ENCODE peak calls at places on chromosomes 5 and 9, in five cellular contexts. One of them, this sample, is unnamed.

GRCh38 chr9:272251-273213 is 57.9 kb downstream of the DOCK8 start:
- DNase-seq in transverse colon: peak; percentile 60
- DNase-seq in GM06990: peak; percentile 75
- DNase-seq in ascending aorta: peak; percentile 71
- DNase-seq in stomach: peak; percentile 41
- DNase-seq in this sample: no peak

GRCh38 chr9:110545705-110546104 is 33.8 kb downstream of the SVEP1 start:
- DNase-seq in transverse colon: no peak
- DNase-seq in GM06990: no peak
- DNase-seq in ascending aorta: no peak
- DNase-seq in stomach: no peak
- DNase-seq in this sample: no peak

GRCh38 chr9:33263936-33264472 is 504 bp downstream of the BAG1 start:
- DNase-seq in transverse colon: peak; percentile 59
- DNase-seq in GM06990: no peak
- DNase-seq in ascending aorta: peak; percentile 73
- DNase-seq in stomach: peak; percentile 50
- DNase-seq in this sample: peak; percentile 46

GRCh38 chr5:98109561-98110006 is 663.9 kb upstream of the RGMB start:
- DNase-seq in transverse colon: no peak
- DNase-seq in GM06990: no peak
- DNase-seq in ascending aorta: no peak
- DNase-seq in stomach: no peak
- DNase-seq in this sample: no peak

GRCh38 chr9:71273613-71274012 is 152.2 kb upstream of the TRPM3 start:
- DNase-seq in transverse colon: no peak
- DNase-seq in GM06990: no peak
- DNase-seq in ascending aorta: no peak
- DNase-seq in stomach: no peak
- DNase-seq in this sample: no peak

GRCh38 chr9:76905984-76906861 is at the start of gene PRUNE2:
- DNase-seq in transverse colon: peak; percentile 87
- DNase-seq in GM06990: peak; percentile 54
- DNase-seq in ascending aorta: peak; percentile 95
- DNase-seq in stomach: peak; percentile 52
- DNase-seq in this sample: peak; percentile 76

GRCh38 chr5:120919017-120919416 is 454.9 kb downstream of the PRR16 start:
- DNase-seq in transverse colon: no peak
- DNase-seq in GM06990: no peak
- DNase-seq in ascending aorta: no peak
- DNase-seq in stomach: no peak
- DNase-seq in this sample: no peak

GRCh38 chr5:137448868-137449267 is 50.3 kb downstream of the SPOCK1 start:
- DNase-seq in transverse colon: no peak
- DNase-seq in GM06990: no peak
- DNase-seq in ascending aorta: no peak
- DNase-seq in stomach: no peak
- DNase-seq in this sample: no peak

GRCh38 chr5:138177936-138178515 is 404 bp downstream of the BRD8 start:
- DNase-seq in transverse colon: peak; percentile 39
- DNase-seq in GM06990: no peak
- DNase-seq in ascending aorta: no peak
- DNase-seq in stomach: peak; percentile 31
- DNase-seq in this sample: peak; percentile 40

GRCh38 chr9:129109952-129110739 is 447 bp downstream of the CRAT start:
- DNase-seq in transverse colon: peak; percentile 32
- DNase-seq in GM06990: no peak
- DNase-seq in ascending aorta: peak; percentile 80
- DNase-seq in stomach: no peak
- DNase-seq in this sample: peak; percentile 32

GRCh38 chr5:169731221-169731620 is 94.1 kb downstream of the DOCK2 start:
- DNase-seq in transverse colon: no peak
- DNase-seq in GM06990: no peak
- DNase-seq in ascending aorta: no peak
- DNase-seq in stomach: no peak
- DNase-seq in this sample: no peak

GRCh38 chr5:167513383-167513782 is 778.1 kb upstream of the WWC1 start:
- DNase-seq in transverse colon: no peak
- DNase-seq in GM06990: no peak
- DNase-seq in ascending aorta: no peak
- DNase-seq in stomach: no peak
- DNase-seq in this sample: no peak

GRCh38 chr5:102090770-102091169 is 205.3 kb downstream of the SLCO4C1 start:
- DNase-seq in transverse colon: no peak
- DNase-seq in GM06990: no peak
- DNase-seq in ascending aorta: no peak
- DNase-seq in stomach: no peak
- DNase-seq in this sample: peak; percentile 14

GRCh38 chr5:956941-957729 is 51.5 kb upstream of the NKD2 start:
- DNase-seq in transverse colon: no peak
- DNase-seq in GM06990: peak; percentile 37
- DNase-seq in ascending aorta: no peak
- DNase-seq in stomach: no peak
- DNase-seq in this sample: peak; percentile 12

GRCh38 chr5:165119175-165119574 is 1613.8 kb downstream of the MAT2B start:
- DNase-seq in transverse colon: no peak
- DNase-seq in GM06990: no peak
- DNase-seq in ascending aorta: no peak
- DNase-seq in stomach: no peak
- DNase-seq in this sample: no peak

GRCh38 chr5:95595289-95595931 is 24.5 kb upstream of the GPR150 start:
- DNase-seq in transverse colon: no peak
- DNase-seq in GM06990: no peak
- DNase-seq in ascending aorta: no peak
- DNase-seq in stomach: no peak
- DNase-seq in this sample: no peak

GRCh38 chr5:154865466-154866184 is 7.2 kb downstream of the CNOT8 start:
- DNase-seq in transverse colon: no peak
- DNase-seq in GM06990: no peak
- DNase-seq in ascending aorta: no peak
- DNase-seq in stomach: no peak
- DNase-seq in this sample: no peak

GRCh38 chr9:125761685-125762084 is 14.5 kb downstream of the PBX3 start:
- DNase-seq in transverse colon: no peak
- DNase-seq in GM06990: no peak
- DNase-seq in ascending aorta: no peak
- DNase-seq in stomach: no peak
- DNase-seq in this sample: no peak

GRCh38 chr5:79255786-79256557 is 20.0 kb downstream of the JMY start:
- DNase-seq in transverse colon: peak; percentile 20
- DNase-seq in GM06990: peak; percentile 33
- DNase-seq in ascending aorta: no peak
- DNase-seq in stomach: peak; percentile 40
- DNase-seq in this sample: no peak

GRCh38 chr5:179470191-179470590 is 80.2 kb upstream of the RUFY1 start:
- DNase-seq in transverse colon: no peak
- DNase-seq in GM06990: no peak
- DNase-seq in ascending aorta: no peak
- DNase-seq in stomach: no peak
- DNase-seq in this sample: no peak

GRCh38 chr9:21996438-21996837 is 1.8 kb downstream of the CDKN2B-AS1 start:
- DNase-seq in transverse colon: no peak
- DNase-seq in GM06990: no peak
- DNase-seq in ascending aorta: no peak
- DNase-seq in stomach: no peak
- DNase-seq in this sample: no peak

GRCh38 chr5:143342607-143343006 is 60.9 kb downstream of the NR3C1 start:
- DNase-seq in transverse colon: no peak
- DNase-seq in GM06990: no peak
- DNase-seq in ascending aorta: no peak
- DNase-seq in stomach: no peak
- DNase-seq in this sample: no peak

GRCh38 chr9:109117856-109118801 is 1.6 kb downstream of the TMEM245 start:
- DNase-seq in transverse colon: peak; percentile 19
- DNase-seq in GM06990: no peak
- DNase-seq in ascending aorta: peak; percentile 67
- DNase-seq in stomach: no peak
- DNase-seq in this sample: peak; percentile 85

GRCh38 chr5:17343675-17344074 is 126.2 kb downstream of the BASP1 start:
- DNase-seq in transverse colon: no peak
- DNase-seq in GM06990: no peak
- DNase-seq in ascending aorta: no peak
- DNase-seq in stomach: no peak
- DNase-seq in this sample: no peak

GRCh38 chr5:65927497-65928340 is 1.3 kb downstream of the ERBIN start:
- DNase-seq in transverse colon: no peak
- DNase-seq in GM06990: peak; percentile 14
- DNase-seq in ascending aorta: no peak
- DNase-seq in stomach: no peak
- DNase-seq in this sample: peak; percentile 10

GRCh38 chr5:138230261-138230660 is 17.1 kb upstream of the CDC23 start:
- DNase-seq in transverse colon: no peak
- DNase-seq in GM06990: no peak
- DNase-seq in ascending aorta: no peak
- DNase-seq in stomach: peak; percentile 31
- DNase-seq in this sample: no peak

GRCh38 chr5:79560774-79561524 is 47.0 kb upstream of the HOMER1 start:
- DNase-seq in transverse colon: no peak
- DNase-seq in GM06990: peak; percentile 61
- DNase-seq in ascending aorta: no peak
- DNase-seq in stomach: no peak
- DNase-seq in this sample: no peak

GRCh38 chr5:125528881-125529280 is 782.4 kb upstream of the ZNF608 start:
- DNase-seq in transverse colon: no peak
- DNase-seq in GM06990: no peak
- DNase-seq in ascending aorta: no peak
- DNase-seq in stomach: no peak
- DNase-seq in this sample: no peak

GRCh38 chr5:96876292-96876850 is at the start of gene ERAP2:
- DNase-seq in transverse colon: no peak
- DNase-seq in GM06990: peak; percentile 37
- DNase-seq in ascending aorta: no peak
- DNase-seq in stomach: no peak
- DNase-seq in this sample: peak; percentile 16

GRCh38 chr9:121305269-121305994 is 37.5 kb downstream of the GSN start:
- DNase-seq in transverse colon: peak; percentile 54
- DNase-seq in GM06990: no peak
- DNase-seq in ascending aorta: peak; percentile 86
- DNase-seq in stomach: peak; percentile 44
- DNase-seq in this sample: peak; percentile 44

GRCh38 chr5:71586941-71587708 is at the start of gene MCCC2:
- DNase-seq in transverse colon: peak; percentile 98
- DNase-seq in GM06990: peak; percentile 98
- DNase-seq in ascending aorta: peak; percentile 99
- DNase-seq in stomach: peak; percentile 98
- DNase-seq in this sample: peak; percentile 98

GRCh38 chr5:8906303-8906967 is 639.4 kb downstream of the SEMA5A start:
- DNase-seq in transverse colon: no peak
- DNase-seq in GM06990: no peak
- DNase-seq in ascending aorta: no peak
- DNase-seq in stomach: no peak
- DNase-seq in this sample: no peak

GRCh38 chr5:179123491-179124328 is 63.5 kb downstream of the ZNF354C start:
- DNase-seq in transverse colon: no peak
- DNase-seq in GM06990: no peak
- DNase-seq in ascending aorta: peak; percentile 55
- DNase-seq in stomach: peak; percentile 14
- DNase-seq in this sample: no peak

DNA sequence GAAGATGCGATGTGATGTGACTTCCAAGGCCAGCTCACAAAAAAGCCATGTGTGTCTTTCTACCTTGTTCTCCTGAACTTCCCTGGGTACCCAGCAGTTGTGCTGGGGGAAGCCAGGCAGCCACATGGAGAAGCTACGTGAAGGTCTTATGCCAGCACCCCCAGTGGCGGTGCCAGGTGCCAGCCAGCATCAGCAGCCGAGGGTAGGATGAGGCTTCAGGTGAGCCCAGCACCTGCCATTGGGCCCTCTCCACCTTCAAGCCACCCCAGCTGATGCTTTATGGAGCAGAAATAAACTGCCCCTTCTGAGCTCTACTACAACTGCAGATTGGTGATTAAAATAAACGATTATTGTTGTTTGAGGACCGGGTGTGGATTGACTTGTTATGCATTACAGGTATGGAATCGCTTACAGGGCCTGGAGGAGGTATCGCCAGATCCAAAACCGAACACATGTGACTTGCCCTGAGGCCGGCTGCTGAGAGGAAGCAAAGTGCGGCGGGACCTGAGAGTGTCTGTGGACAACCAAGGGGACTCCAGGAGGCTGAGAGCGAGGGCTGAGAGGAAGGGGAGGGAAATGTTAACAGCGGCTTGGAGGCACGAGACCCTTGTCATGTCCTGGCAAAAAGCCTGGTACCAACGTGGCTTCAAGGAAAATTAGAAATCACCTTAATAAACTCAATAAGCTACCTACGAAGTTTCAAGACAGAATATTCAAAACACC is 36.0 kb upstream of the OLFM1 start:
- DNase-seq in transverse colon: no peak
- DNase-seq in GM06990: no peak
- DNase-seq in ascending aorta: peak; percentile 45
- DNase-seq in stomach: peak; percentile 17
- DNase-seq in this sample: no peak
- H3K27me3 ChIP-seq in transverse colon: peaks cover 17% of the 10 kb centered on the region
- H3K27me3 ChIP-seq in GM06990: no peaks in the 10 kb centered on the region
- H3K27me3 ChIP-seq in ascending aorta: no peaks in the 10 kb centered on the region
- H3K27me3 ChIP-seq in stomach: no peaks in the 10 kb centered on the region
- H3K27me3 ChIP-seq in this sample: no peaks in the 10 kb centered on the region

GRCh38 chr9:127973169-127974001 is 7.4 kb downstream of the EEIG1 start:
- DNase-seq in transverse colon: peak; percentile 26
- DNase-seq in GM06990: no peak
- DNase-seq in ascending aorta: no peak
- DNase-seq in stomach: peak; percentile 86
- DNase-seq in this sample: peak; percentile 87
- H3K4me3 ChIP-seq in transverse colon: no peak overlapping the region
- H3K4me3 ChIP-seq in GM06990: no peak overlapping the region
- H3K4me3 ChIP-seq in ascending aorta: peak overlapping the region; percentile 9
- H3K4me3 ChIP-seq in stomach: peak overlapping the region; percentile 91
- H3K4me3 ChIP-seq in this sample: no peak overlapping the region

GRCh38 chr9:106862946-106863740 is at the start of gene ZNF462:
- DNase-seq in transverse colon: peak; percentile 47
- DNase-seq in GM06990: peak; percentile 11
- DNase-seq in ascending aorta: peak; percentile 65
- DNase-seq in stomach: no peak
- DNase-seq in this sample: peak; percentile 55
- TF ChIP-seq CTCF in transverse colon: no peak
- TF ChIP-seq CTCF in GM06990: no peak
- TF ChIP-seq CTCF in ascending aorta: peak; percentile 11
- TF ChIP-seq CTCF in stomach: peak; percentile 69
- TF ChIP-seq CTCF in this sample: peak; percentile 93

DNA sequence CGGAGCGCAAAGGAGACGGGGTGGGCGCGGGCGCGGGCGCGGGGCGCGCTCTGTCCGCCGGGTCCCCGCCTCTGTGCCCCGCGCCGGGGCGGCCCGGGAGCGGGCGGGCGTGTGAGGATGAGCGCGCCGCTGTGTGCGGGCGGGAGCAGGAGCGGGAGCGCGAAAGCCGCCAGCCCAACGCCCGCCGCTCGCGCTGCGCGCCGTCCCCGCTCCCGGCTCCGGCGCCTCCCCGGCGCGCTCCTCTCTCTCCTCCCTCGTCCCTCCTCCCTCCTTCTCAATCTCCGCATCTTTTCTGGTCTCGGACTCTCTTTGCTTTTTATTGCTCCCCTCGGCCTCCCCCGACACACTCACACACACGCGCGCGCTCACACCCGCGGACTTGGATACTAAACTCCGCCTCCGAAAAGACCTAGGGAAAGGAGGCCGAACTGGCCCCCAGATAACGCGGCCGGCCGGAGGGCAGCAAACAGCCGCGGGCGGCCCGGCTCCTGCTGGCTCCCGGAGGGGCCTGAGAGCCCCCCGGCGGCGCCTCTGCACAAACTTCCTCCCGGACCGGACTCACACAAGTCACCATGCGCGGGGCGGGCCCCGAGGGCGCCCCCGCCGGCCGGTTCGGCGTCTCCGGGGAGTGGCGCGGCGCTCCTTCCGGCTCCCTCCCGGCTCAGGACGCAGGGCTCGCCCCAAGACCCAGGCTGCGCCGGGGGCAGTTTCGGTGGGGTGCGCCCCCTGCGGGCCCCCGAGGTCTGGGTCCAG is at the start of gene FIBCD1:
- DNase-seq in transverse colon: peak; percentile 66
- DNase-seq in GM06990: peak; percentile 72
- DNase-seq in ascending aorta: no peak
- DNase-seq in stomach: no peak
- DNase-seq in this sample: no peak
- H3K27me3 ChIP-seq in transverse colon: peaks cover 81% of the 10 kb centered on the region
- H3K27me3 ChIP-seq in GM06990: peaks cover 11% of the 10 kb centered on the region
- H3K27me3 ChIP-seq in ascending aorta: peaks cover 42% of the 10 kb centered on the region
- H3K27me3 ChIP-seq in stomach: peaks cover 20% of the 10 kb centered on the region
- H3K27me3 ChIP-seq in this sample: peaks cover 9% of the 10 kb centered on the region

This sample was measured in thyroid gland.